ENCODE peak calls at places on chromosomes 11 and 22, in six cellular contexts. D, S, H, U, G and R are unnamed samples.

GRCh38 chr11:95831198-95831883 is 41.0 kb downstream of the CEP57 start:
- DNase-seq in D (no peak), S (peak; percentile 96), H (no peak), U (no peak), G (no peak), R (no peak)

GRCh38 chr11:61923166-61924015 is 6.0 kb upstream of the RAB3IL1 start:
- DNase-seq in D (peak; percentile 90), S (peak; percentile 63), H (peak; percentile 74), U (peak; percentile 82), G (peak; percentile 47), R (peak; percentile 95)

GRCh38 chr11:76579752-76580151 is 90.8 kb downstream of the LRRC32 start:
- DNase-seq in D (no peak), S (no peak), H (no peak), U (no peak), G (no peak), R (no peak)

GRCh38 chr11:44555031-44555800 is 10.2 kb upstream of the CD82 start:
- DNase-seq in D (no peak), S (no peak), H (no peak), U (no peak), G (no peak), R (no peak)

GRCh38 chr11:76745561-76746207 is 37.5 kb upstream of the TSKU start:
- DNase-seq in D (no peak), S (no peak), H (peak; percentile 82), U (no peak), G (no peak), R (no peak)

GRCh38 chr11:3816673-3817072 is 8.3 kb downstream of the PGAP2 start:
- DNase-seq in D (no peak), S (no peak), H (no peak), U (no peak), G (no peak), R (no peak)

GRCh38 chr22:49582671-49583070 is 245.0 kb downstream of the BRD1 start:
- DNase-seq in D (no peak), S (no peak), H (no peak), U (no peak), G (no peak), R (no peak)

GRCh38 chr11:28346209-28346608 is 238.0 kb downstream of the METTL15 start:
- DNase-seq in D (no peak), S (no peak), H (no peak), U (no peak), G (no peak), R (no peak)

GRCh38 chr11:42974510-42974909 is 337.3 kb upstream of the API5 start:
- DNase-seq in D (no peak), S (no peak), H (no peak), U (no peak), G (no peak), R (no peak)

GRCh38 chr11:70348191-70348590 is 50.1 kb upstream of the CTTN start:
- DNase-seq in D (no peak), S (no peak), H (no peak), U (no peak), G (no peak), R (no peak)

GRCh38 chr11:76245720-76246119 is 39.4 kb upstream of the WNT11 start:
- DNase-seq in D (no peak), S (no peak), H (no peak), U (no peak), G (no peak), R (no peak)

GRCh38 chr11:65468874-65469333 is 29.9 kb upstream of the MALAT1 start:
- DNase-seq in D (no peak), S (no peak), H (peak; percentile 94), U (peak; percentile 85), G (peak; percentile 95), R (peak; percentile 78)

GRCh38 chr11:101444164-101444563 is 139.6 kb downstream of the TRPC6 start:
- DNase-seq in D (no peak), S (no peak), H (no peak), U (no peak), G (peak; percentile 31), R (no peak)

GRCh38 chr22:49046000-49046545 is 781.6 kb downstream of the BRD1 start:
- DNase-seq in D (no peak), S (no peak), H (no peak), U (no peak), G (no peak), R (no peak)

GRCh38 chr11:85884581-85885021 is 29.4 kb downstream of the CCDC83 start:
- DNase-seq in D (no peak), S (peak; percentile 36), H (no peak), U (no peak), G (no peak), R (no peak)

GRCh38 chr22:21845558-21846452 is 21.6 kb downstream of the MAPK1 start:
- DNase-seq in D (no peak), S (no peak), H (no peak), U (no peak), G (no peak), R (no peak)

GRCh38 chr11:61513143-61513740 is 4.7 kb downstream of the LRRC10B start:
- DNase-seq in D (no peak), S (no peak), H (no peak), U (no peak), G (no peak), R (no peak)

GRCh38 chr11:64627371-64627770 is 36.4 kb downstream of the SLC22A12 start:
- DNase-seq in D (no peak), S (no peak), H (no peak), U (no peak), G (no peak), R (no peak)

GRCh38 chr22:36809351-36809750 is 7.5 kb downstream of the PVALB start:
- DNase-seq in D (no peak), S (no peak), H (no peak), U (no peak), G (no peak), R (no peak)

GRCh38 chr22:45830531-45831245 is 146.3 kb downstream of the WNT7B start:
- DNase-seq in D (no peak), S (peak; percentile 83), H (no peak), U (no peak), G (no peak), R (no peak)

GRCh38 chr22:50470491-50470890 is 4.3 kb downstream of the SBF1 start:
- DNase-seq in D (no peak), S (no peak), H (peak; percentile 73), U (no peak), G (no peak), R (no peak)

GRCh38 chr22:36571991-36572390 is 43.0 kb upstream of the EIF3D start:
- DNase-seq in D (no peak), S (no peak), H (no peak), U (no peak), G (no peak), R (no peak)

GRCh38 chr11:119318240-119319135 is 1.6 kb upstream of the MCAM start:
- DNase-seq in D (no peak), S (peak; percentile 81), H (peak; percentile 84), U (no peak), G (no peak), R (peak; percentile 87)

GRCh38 chr22:33095661-33096060 is 37.5 kb upstream of the SYN3 start:
- DNase-seq in D (no peak), S (no peak), H (no peak), U (no peak), G (no peak), R (no peak)

GRCh38 chr11:43987384-43988039 is 45.1 kb downstream of the C11orf96 start:
- DNase-seq in D (peak; percentile 69), S (peak; percentile 80), H (peak; percentile 79), U (peak; percentile 94), G (peak; percentile 57), R (peak; percentile 96)

GRCh38 chr11:2137202-2138071 is 1.8 kb downstream of the IGF2 start:
- DNase-seq in D (no peak), S (peak; percentile 48), H (peak; percentile 56), U (peak; percentile 82), G (no peak), R (no peak)
- H3K4me3 ChIP-seq in D (no peak overlapping the region), S (peak overlapping the region; percentile 44), H (peak overlapping the region; percentile 22), U (peak overlapping the region; percentile 45), G (no peak overlapping the region), R (no peak overlapping the region)

GRCh38 chr22:26428515-26429457 is at the start of gene ASPHD2:
- DNase-seq in D (peak; percentile 32), S (peak; percentile 51), H (peak; percentile 82), U (peak; percentile 83), G (peak; percentile 57), R (peak; percentile 73)
- TF ChIP-seq POLR2A in D (no peak), S (no peak), H (no peak), U (no peak), G (peak; percentile 52), R (no peak)

DNA sequence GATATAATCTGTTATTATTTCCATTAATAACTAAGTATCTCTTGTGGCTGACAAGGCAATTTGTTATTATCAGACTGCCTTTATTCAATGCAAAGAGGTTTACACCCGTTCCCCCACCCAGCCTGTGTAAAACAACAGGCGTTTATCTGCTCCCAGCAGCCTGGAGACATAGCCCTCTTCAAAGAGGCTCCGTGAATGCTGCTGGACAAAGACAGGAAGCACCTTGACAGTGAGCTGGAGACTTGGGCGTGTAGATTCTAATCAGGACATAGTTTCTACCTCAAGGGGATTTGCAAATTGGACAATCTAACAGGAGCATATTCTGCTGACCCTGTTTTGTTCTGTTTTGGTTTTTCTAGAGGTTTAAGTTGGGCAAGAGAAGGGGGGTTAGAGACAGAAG is 733.0 kb upstream of the KIRREL3 start:
- DNase-seq in D (no peak), S (no peak), H (no peak), U (no peak), G (no peak), R (no peak)
- TF ChIP-seq CTCF in D (no peak), S (no peak), H (no peak), U (no peak), G (no peak), R (no peak)

GRCh38 chr11:502288-503178 is 4.5 kb downstream of the RNH1 start:
- DNase-seq in D (no peak), S (no peak), H (no peak), U (no peak), G (no peak), R (no peak)
- H3K4me3 ChIP-seq in D (no peak overlapping the region), S (no peak overlapping the region), H (no peak overlapping the region), U (peak overlapping the region; percentile 95), G (no peak overlapping the region), R (no peak overlapping the region)